ENCODE peak calls at places on chromosomes 16 and 17, in eight cellular contexts. L is nucleus accumbens; J is effector CD4-positive, alpha-beta T cell; C is stimulated activated CD8-positive, alpha-beta memory T cell treated with anti-CD3 and anti-CD28 coated beads, Interleukin-7, amount 100 ng/mL, for 24 hours; V is T-helper 1 cell; K is foreskin fibroblast; O is fibroblast of mammary gland; P is fibroblast of lung. A is an unnamed sample.

GRCh38 chr16:53922805-53923645 is 219.1 kb downstream of the FTO start:
- DNase-seq in C (no peak), J (no peak), P (peak), O (no peak), L (no peak), V (no peak), K (no peak), A (no peak)

GRCh38 chr17:68446626-68447041 is 10.7 kb downstream of the WIPI1 start:
- DNase-seq in C (no peak), P (no peak), L (no peak), J (no peak), V (no peak), O (no peak), K (no peak), A (no peak)

GRCh38 chr17:63019138-63019873 is 53.3 kb downstream of the TANC2 start:
- DNase-seq in K (no peak), L (no peak), J (no peak), P (no peak), O (no peak), C (no peak), V (no peak), A (no peak)

GRCh38 chr17:37828313-37829124 is 83.7 kb upstream of the HNF1B start:
- DNase-seq in O (peak), V (no peak), J (no peak), L (no peak), K (peak), P (peak), C (no peak), A (no peak)

GRCh38 chr17:608911-609882 is 105.4 kb downstream of the VPS53 start:
- DNase-seq in K (peak), J (no peak), P (no peak), C (no peak), L (no peak), V (no peak), O (peak), A (no peak)

GRCh38 chr17:26809033-26809432 is 484.9 kb upstream of the WSB1 start:
- DNase-seq in J (no peak), V (no peak), L (no peak), P (peak), K (peak), C (no peak), O (peak), A (no peak)

GRCh38 chr17:35808240-35808961 is 883 bp upstream of the TAF15 start:
- DNase-seq in J (no peak), O (no peak), C (no peak), L (no peak), V (no peak), P (no peak), K (no peak), A (no peak)

GRCh38 chr16:54201200-54201599 is 85.4 kb downstream of the IRX3 start:
- DNase-seq in L (no peak), P (no peak), C (no peak), J (no peak), O (no peak), V (no peak), K (no peak), A (no peak)

GRCh38 chr16:49858200-49859129 is 2.6 kb upstream of the ZNF423 start:
- DNase-seq in L (peak), J (no peak), P (no peak), K (peak), C (no peak), V (no peak), O (peak), A (peak)

GRCh38 chr16:21649196-21649595 is 3.2 kb downstream of the IGSF6 start:
- DNase-seq in L (no peak), O (no peak), J (no peak), P (no peak), K (no peak), V (no peak), C (no peak), A (no peak)